ENCODE peak calls at places on chromosomes 11 and 22, in ten cellular contexts. W is NCI-H1105 treated with DMSO at 0.1 percent for 48 hours; B is stimulated activated naive CD4-positive, alpha-beta T cell; E is stimulated activated CD8-positive, alpha-beta memory T cell treated with anti-CD3 and anti-CD28 coated beads, Interleukin-15, amount 100 ng/mL, for 24 hours; J is activated T-helper 1 cell treated with Interleukin-2 at 50 U/mL for 16 hours; C is neural crest cell; R is activated CD4-positive, CD25-positive, alpha-beta regulatory T cell treated with anti-CD3 and anti-CD28 coated beads, Interleukin-2, amount 50 U/mL, for 72 hours; F is G401; K is neuronal stem cell; Q is non-pigmented ciliary epithelial cell. T is an unnamed sample.

GRCh38 chr11:68447015-68447801 is 13.3 kb upstream of the PPP6R3 start:
- DNase-seq in W (peak), B (peak), E (peak), J (peak), C (peak), R (peak), F (peak), K (peak), Q (no peak), T (peak)

GRCh38 chr11:60870276-60870675 is 2.9 kb downstream of the ZP1 start:
- DNase-seq in W (peak), B (no peak), E (no peak), J (no peak), C (no peak), R (no peak), F (peak), K (no peak), Q (no peak), T (no peak)

GRCh38 chr11:65355013-65355775 is 643 bp downstream of the TIGD3 start:
- DNase-seq in W (peak), B (peak), E (no peak), J (peak), C (peak), R (peak), F (peak), K (peak), Q (no peak), T (peak)

GRCh38 chr22:46421272-46421671 is 85.8 kb downstream of the TRMU start:
- DNase-seq in W (no peak), B (no peak), E (no peak), J (no peak), C (no peak), R (no peak), F (no peak), K (no peak), Q (no peak), T (no peak)

GRCh38 chr11:11071483-11071882 is 213.6 kb upstream of the ZBED5 start:
- DNase-seq in W (no peak), B (no peak), E (no peak), J (no peak), C (no peak), R (no peak), F (peak), K (no peak), Q (no peak), T (no peak)

GRCh38 chr11:11659567-11660341 is 37.9 kb upstream of the GALNT18 start:
- DNase-seq in W (no peak), B (no peak), E (no peak), J (no peak), C (no peak), R (no peak), F (peak), K (no peak), Q (no peak), T (no peak)

GRCh38 chr11:1967641-1968225 is 20.6 kb downstream of the MRPL23 start:
- DNase-seq in W (no peak), B (no peak), E (no peak), J (no peak), C (no peak), R (no peak), F (no peak), K (no peak), Q (no peak), T (no peak)

GRCh38 chr11:123231263-123231662 is 36.2 kb upstream of the CLMP start:
- DNase-seq in W (no peak), B (no peak), E (no peak), J (no peak), C (no peak), R (no peak), F (no peak), K (no peak), Q (no peak), T (no peak)

GRCh38 chr22:30422481-30423295 is 2.9 kb upstream of the MTFP1 start:
- DNase-seq in W (peak), B (no peak), E (no peak), J (no peak), C (no peak), R (peak), F (no peak), K (peak), Q (peak), T (peak)

GRCh38 chr11:114953039-114953438 is 274.7 kb downstream of the NXPE2 start:
- DNase-seq in W (no peak), B (no peak), E (no peak), J (no peak), C (no peak), R (no peak), F (peak), K (no peak), Q (no peak), T (no peak)

GRCh38 chr11:24793479-24793878 is 296.6 kb downstream of the LUZP2 start:
- DNase-seq in W (no peak), B (no peak), E (no peak), J (no peak), C (no peak), R (no peak), F (no peak), K (no peak), Q (peak), T (no peak)

GRCh38 chr11:118870396-118871343 is 13.0 kb upstream of the CXCR5 start:
- DNase-seq in W (no peak), B (peak), E (no peak), J (no peak), C (peak), R (no peak), F (peak), K (no peak), Q (no peak), T (no peak)

GRCh38 chr11:111183706-111184105 is 61.8 kb upstream of the POU2AF2 start:
- DNase-seq in W (no peak), B (no peak), E (no peak), J (no peak), C (no peak), R (no peak), F (no peak), K (no peak), Q (no peak), T (no peak)

GRCh38 chr11:128686045-128686741 is 7.7 kb upstream of the FLI1 start:
- DNase-seq in W (no peak), B (peak), E (no peak), J (no peak), C (no peak), R (no peak), F (no peak), K (no peak), Q (no peak), T (no peak)

GRCh38 chr11:14584595-14584994 is 59.0 kb upstream of the PDE3B start:
- DNase-seq in W (no peak), B (no peak), E (no peak), J (no peak), C (no peak), R (no peak), F (no peak), K (no peak), Q (no peak), T (no peak)

GRCh38 chr22:29108137-29108536 is 35.3 kb downstream of the KREMEN1 start:
- DNase-seq in W (no peak), B (no peak), E (no peak), J (no peak), C (no peak), R (no peak), F (no peak), K (no peak), Q (no peak), T (no peak)

T was measured in BE2C.